ENCODE peak calls at places on chromosomes 3 and 15, in five cellular contexts. N is DMS153, X is GM23248, O is B cell, Q is AG09319. K is an unnamed sample.

GRCh38 chr3:41991399-41991798 is 29.5 kb upstream of the ULK4 start:
- DNase-seq in N (no peak), X (no peak), O (no peak), Q (no peak), K (no peak)

GRCh38 chr3:31402118-31402517 is 130.6 kb upstream of the STT3B start:
- DNase-seq in N (no peak), X (no peak), O (no peak), Q (no peak), K (no peak)

GRCh38 chr3:11476814-11477213 is 166.9 kb downstream of the VGLL4 start:
- DNase-seq in N (peak), X (no peak), O (no peak), Q (no peak), K (no peak)

GRCh38 chr15:50024183-50024795 is 94.7 kb downstream of the ATP8B4 start:
- DNase-seq in N (no peak), X (no peak), O (no peak), Q (peak), K (no peak)

GRCh38 chr15:49418811-49419210 is 4.2 kb upstream of the FGF7 start:
- DNase-seq in N (no peak), X (no peak), O (no peak), Q (no peak), K (no peak)

GRCh38 chr15:62802612-62803011 is 239.9 kb upstream of the TPM1 start:
- DNase-seq in N (no peak), X (no peak), O (no peak), Q (no peak), K (no peak)

GRCh38 chr3:162366382-162366781 is 869.8 kb downstream of the OTOL1 start:
- DNase-seq in N (no peak), X (no peak), O (no peak), Q (no peak), K (no peak)

GRCh38 chr3:65268411-65268810 is 580.6 kb upstream of the ADAMTS9 start:
- DNase-seq in N (no peak), X (no peak), O (no peak), Q (no peak), K (no peak)

GRCh38 chr15:80173022-80173759 is 20.4 kb downstream of the FAH start:
- DNase-seq in N (peak), X (peak), O (peak), Q (no peak), K (peak)

GRCh38 chr3:31919528-31919927 is 61.5 kb downstream of the OSBPL10 start:
- DNase-seq in N (no peak), X (no peak), O (no peak), Q (no peak), K (no peak)

GRCh38 chr15:73464602-73465001 is 21.6 kb downstream of the REC114 start:
- DNase-seq in N (no peak), X (no peak), O (no peak), Q (no peak), K (no peak)

GRCh38 chr3:156837130-156837529 is 11.0 kb downstream of the LEKR1 start:
- DNase-seq in N (no peak), X (peak), O (no peak), Q (no peak), K (no peak)

GRCh38 chr3:29338981-29339833 is 58.3 kb downstream of the RBMS3 start:
- DNase-seq in N (no peak), X (peak), O (no peak), Q (no peak), K (no peak)

GRCh38 chr3:170513674-170514073 is 72.2 kb downstream of the SLC7A14 start:
- DNase-seq in N (no peak), X (no peak), O (no peak), Q (no peak), K (no peak)

GRCh38 chr15:57220220-57220619 is 156.1 kb upstream of the CGNL1 start:
- DNase-seq in N (no peak), X (peak), O (no peak), Q (peak), K (no peak)

GRCh38 chr3:46713048-46713897 is 4.4 kb downstream of the PRSS50 start:
- DNase-seq in N (no peak), X (no peak), O (no peak), Q (no peak), K (peak)